ENCODE peak calls at places on chromosomes 16 and 17, in six cellular contexts. W is A549, Y is heart left ventricle, I is body of pancreas, L is transverse colon, J is upper lobe of left lung. D is an unnamed sample. For H3K9me3, the result is how much of the 10 kb centered on the place peaks cover.

GRCh38 chr17:37417852-37418251 is 11.2 kb downstream of the TADA2A start:
- DNase-seq in W (no peak), Y (no peak), I (no peak), L (no peak), J (no peak), D (no peak)

GRCh38 chr17:40561294-40561870 is 3.9 kb downstream of the CCR7 start:
- DNase-seq in W (no peak), Y (no peak), I (no peak), L (no peak), J (no peak), D (no peak)

GRCh38 chr17:76688165-76688622 is 22.6 kb downstream of the MXRA7 start:
- DNase-seq in W (no peak), Y (no peak), I (no peak), L (no peak), J (no peak), D (no peak)

GRCh38 chr16:1960665-1961630 is 1.6 kb downstream of the NDUFB10 start:
- DNase-seq in W (no peak), Y (no peak), I (no peak), L (no peak), J (no peak), D (no peak)

GRCh38 chr17:72404872-72405271 is 284.1 kb downstream of the SOX9 start:
- DNase-seq in W (no peak), Y (no peak), I (no peak), L (no peak), J (no peak), D (no peak)

GRCh38 chr16:79053577-79053976 is 547.0 kb downstream of the MAF start:
- DNase-seq in W (no peak), Y (no peak), I (no peak), L (no peak), J (no peak), D (no peak)

GRCh38 chr17:51091635-51092034 is 29.0 kb downstream of the SPAG9 start:
- DNase-seq in W (no peak), Y (no peak), I (no peak), L (no peak), J (no peak), D (no peak)

GRCh38 chr16:72844225-72844920 is 203.6 kb downstream of the ZFHX3 start:
- DNase-seq in W (no peak), Y (no peak), I (no peak), L (no peak), J (no peak), D (no peak)

GRCh38 chr16:80144191-80144590 is 396.6 kb upstream of the DYNLRB2 start:
- DNase-seq in W (no peak), Y (no peak), I (no peak), L (no peak), J (no peak), D (no peak)

GRCh38 chr16:69798466-69798865 is 36.3 kb downstream of the WWP2 start:
- DNase-seq in W (no peak), Y (no peak), I (peak), L (no peak), J (no peak), D (no peak)

GRCh38 chr16:4505356-4506153 is 29.4 kb downstream of the HMOX2 start:
- DNase-seq in W (no peak), Y (no peak), I (no peak), L (peak), J (peak), D (peak)

GRCh38 chr17:17840751-17841591 is 4.2 kb upstream of the SREBF1 start:
- DNase-seq in W (no peak), Y (no peak), I (no peak), L (no peak), J (peak), D (no peak)

GRCh38 chr16:57039148-57039812 is 49.9 kb downstream of the NLRC5 start:
- DNase-seq in W (no peak), Y (no peak), I (peak), L (peak), J (peak), D (no peak)

GRCh38 chr16:58243528-58244004 is 45.7 kb upstream of the CSNK2A2 start:
- DNase-seq in W (no peak), Y (no peak), I (peak), L (peak), J (no peak), D (no peak)

GRCh38 chr17:81866440-81867122 is 4.6 kb downstream of the ARHGDIA start:
- DNase-seq in W (no peak), Y (no peak), I (no peak), L (no peak), J (no peak), D (no peak)

GRCh38 chr17:81867952-81868673 is 3.0 kb downstream of the ARHGDIA start:
- DNase-seq in W (no peak), Y (no peak), I (no peak), L (peak), J (no peak), D (no peak)

GRCh38 chr17:81868674-81869220 is 2.4 kb downstream of the ARHGDIA start:
- DNase-seq in W (peak), Y (peak), I (peak), L (peak), J (no peak), D (no peak)

GRCh38 chr17:81865733-81866439 is 5.3 kb downstream of the ARHGDIA start:
- DNase-seq in W (no peak), Y (no peak), I (peak), L (peak), J (no peak), D (peak)

DNA sequence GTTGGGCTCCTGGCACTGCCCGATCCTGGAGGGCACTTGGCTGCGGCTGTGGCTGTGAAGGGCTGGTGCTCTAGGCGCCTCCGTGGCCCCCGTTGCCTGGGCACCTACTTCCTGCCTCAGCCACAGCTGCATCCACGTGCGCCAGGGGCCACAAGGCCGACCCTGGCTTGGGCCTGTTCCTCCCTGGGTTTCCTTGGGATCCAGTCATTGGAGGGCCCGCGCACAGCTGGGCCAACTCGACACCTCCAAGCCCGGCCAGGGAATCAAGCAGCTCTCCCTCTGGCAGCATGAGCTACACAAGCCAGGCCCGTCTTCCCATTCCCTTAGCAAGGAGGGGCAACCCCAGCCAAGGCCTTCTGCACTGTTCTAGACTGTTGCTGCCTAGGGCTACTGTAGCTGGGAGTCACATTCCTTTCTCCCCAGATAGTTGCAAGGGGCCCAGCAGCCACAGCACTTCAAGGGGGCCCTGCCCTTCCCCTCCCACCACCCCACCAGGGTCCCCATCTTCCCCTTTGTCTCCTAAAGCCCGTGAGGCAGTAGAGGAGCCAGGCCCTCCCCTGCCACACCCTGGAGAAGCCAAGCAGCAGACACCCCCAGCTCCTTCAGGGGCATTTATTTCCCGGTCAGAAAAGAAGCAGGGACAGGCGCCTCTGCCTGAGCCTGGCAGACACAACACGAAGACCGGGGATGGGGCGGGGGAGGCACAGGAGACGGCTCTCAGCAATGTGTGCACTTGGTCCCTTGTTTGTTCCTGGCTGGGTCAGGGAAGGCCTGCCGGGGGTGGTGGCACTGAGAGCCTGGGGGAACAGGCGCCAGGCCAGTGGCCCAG is 3.8 kb downstream of the ARHGDIA start:
- DNase-seq in W (no peak), Y (no peak), I (peak), L (peak), J (no peak), D (no peak)
- TF ChIP-seq POLR2A in W (peak), Y (no peak), I (no peak), L (peak), J (no peak), D (no peak)

GRCh38 chr16:3408561-3409197 is 7.7 kb downstream of the ZNF174 start:
- DNase-seq in W (no peak), Y (no peak), I (no peak), L (no peak), J (no peak), D (no peak)
- H3K9me3 ChIP-seq in W (half or more), Y (half or more), I (half or more), L (half or more), J (half or more), D (half or more)

GRCh38 chr17:7583253-7584109 is at the start of gene MPDU1:
- DNase-seq in W (peak), Y (peak), I (peak), L (peak), J (peak), D (peak)
- TF ChIP-seq POLR2A in W (peak), Y (no peak), I (peak), L (peak), J (peak), D (peak)

DNA sequence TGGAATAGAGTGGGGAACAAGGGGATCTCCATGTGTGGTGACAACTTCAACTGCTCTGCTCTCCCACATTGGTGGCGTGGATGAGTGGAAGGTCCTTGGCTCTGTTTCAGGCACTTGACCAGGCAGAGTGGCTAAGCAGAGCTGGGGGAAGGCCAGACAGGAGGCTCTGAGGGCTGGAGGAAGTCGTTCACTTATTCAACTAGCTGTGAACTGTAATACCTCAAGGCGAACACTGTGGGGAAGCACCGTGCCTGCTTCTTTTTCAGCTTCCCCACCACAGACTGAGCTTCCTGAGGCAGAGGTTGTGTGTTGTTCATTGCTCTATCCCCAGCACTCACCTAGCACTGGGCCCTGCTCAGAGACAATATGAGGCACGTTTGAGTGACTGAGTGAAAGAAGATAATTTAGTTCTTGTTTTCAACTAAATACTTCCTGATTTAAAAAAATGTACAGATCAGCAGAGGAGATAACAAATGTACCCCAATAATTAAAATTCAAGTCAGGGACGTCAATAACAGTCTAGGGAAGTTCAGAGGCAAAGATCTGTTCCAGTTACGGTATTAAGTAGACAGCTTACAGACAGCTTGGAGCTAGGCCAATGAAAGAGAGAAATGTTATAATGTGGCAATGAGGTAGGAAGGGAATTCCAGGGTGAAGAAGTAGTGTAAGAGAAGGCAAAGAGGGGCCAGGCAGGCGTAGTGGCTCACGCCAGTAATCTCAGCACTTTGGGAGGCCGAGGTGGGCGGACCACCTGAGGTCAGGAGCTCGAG is 34.7 kb downstream of the MYO18A start:
- DNase-seq in W (peak), Y (peak), I (peak), L (peak), J (peak), D (peak)
- H3K9me3 ChIP-seq in W (under half), Y (under half), I (under half), L (under half), J (under half), D (under half)

DNA sequence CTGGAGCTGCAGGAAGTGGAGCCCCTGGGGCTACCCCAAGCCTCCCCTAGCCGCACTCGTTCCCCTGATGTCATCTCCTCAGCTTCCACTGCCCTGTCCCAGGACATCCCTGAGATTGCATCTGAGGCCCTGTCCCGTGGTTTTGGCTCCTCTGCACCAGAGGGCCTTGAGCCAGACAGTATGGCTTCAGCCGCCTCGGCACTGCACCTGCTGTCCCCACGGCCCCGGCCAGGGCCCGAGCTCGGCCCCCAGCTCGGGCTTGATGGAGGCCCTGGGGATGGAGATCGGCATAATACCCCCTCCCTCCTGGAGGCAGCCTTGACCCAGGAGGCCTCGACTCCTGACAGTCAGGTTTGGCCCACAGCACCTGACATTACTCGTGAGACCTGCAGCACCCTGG is 4.1 kb upstream of the NRN1L start:
- DNase-seq in W (no peak), Y (no peak), I (no peak), L (no peak), J (no peak), D (no peak)
- TF ChIP-seq POLR2A in W (no peak), Y (no peak), I (no peak), L (no peak), J (no peak), D (no peak)

GRCh38 chr17:52442350-52442749 is 283.8 kb upstream of the CA10 start:
- DNase-seq in W (no peak), Y (no peak), I (no peak), L (no peak), J (no peak), D (no peak)
- H3K9me3 ChIP-seq in W (under half), Y (under half), I (under half), L (under half), J (under half), D (under half)